ENCODE peak calls at places on chromosome 7, in eight cellular contexts. One of them, this sample, is unnamed.

GRCh38 chr7:123772652-123773051 is 23.8 kb upstream of the WASL start:
- DNase-seq in IMR-90: no peak
- DNase-seq in upper lobe of right lung: no peak
- DNase-seq in GM10248: no peak
- DNase-seq in endothelial cell: no peak
- DNase-seq in GM23338: no peak
- DNase-seq in heart left ventricle: no peak
- DNase-seq in neural crest cell: no peak
- DNase-seq in this sample: no peak

GRCh38 chr7:150338166-150338829 is 3.1 kb downstream of the RARRES2 start:
- DNase-seq in IMR-90: no peak
- DNase-seq in upper lobe of right lung: no peak
- DNase-seq in GM10248: no peak
- DNase-seq in endothelial cell: no peak
- DNase-seq in GM23338: no peak
- DNase-seq in heart left ventricle: no peak
- DNase-seq in neural crest cell: no peak
- DNase-seq in this sample: no peak

GRCh38 chr7:112422842-112423496 is 27.3 kb upstream of the IFRD1 start:
- DNase-seq in IMR-90: peak
- DNase-seq in upper lobe of right lung: peak
- DNase-seq in GM10248: no peak
- DNase-seq in endothelial cell: peak
- DNase-seq in GM23338: peak
- DNase-seq in heart left ventricle: peak
- DNase-seq in neural crest cell: no peak
- DNase-seq in this sample: peak

GRCh38 chr7:126657599-126658358 is 595.0 kb downstream of the GRM8 start:
- DNase-seq in IMR-90: no peak
- DNase-seq in upper lobe of right lung: no peak
- DNase-seq in GM10248: peak
- DNase-seq in endothelial cell: no peak
- DNase-seq in GM23338: no peak
- DNase-seq in heart left ventricle: no peak
- DNase-seq in neural crest cell: no peak
- DNase-seq in this sample: no peak

GRCh38 chr7:23765943-23766342 is 55.9 kb downstream of the STK31 start:
- DNase-seq in IMR-90: no peak
- DNase-seq in upper lobe of right lung: no peak
- DNase-seq in GM10248: no peak
- DNase-seq in endothelial cell: no peak
- DNase-seq in GM23338: no peak
- DNase-seq in heart left ventricle: no peak
- DNase-seq in neural crest cell: no peak
- DNase-seq in this sample: no peak

GRCh38 chr7:44988718-44989117 is 9.9 kb upstream of the MYO1G start:
- DNase-seq in IMR-90: no peak
- DNase-seq in upper lobe of right lung: no peak
- DNase-seq in GM10248: no peak
- DNase-seq in endothelial cell: no peak
- DNase-seq in GM23338: no peak
- DNase-seq in heart left ventricle: no peak
- DNase-seq in neural crest cell: no peak
- DNase-seq in this sample: no peak

GRCh38 chr7:108989319-108989718 is 419.6 kb downstream of the DNAJB9 start:
- DNase-seq in IMR-90: no peak
- DNase-seq in upper lobe of right lung: no peak
- DNase-seq in GM10248: no peak
- DNase-seq in endothelial cell: no peak
- DNase-seq in GM23338: no peak
- DNase-seq in heart left ventricle: no peak
- DNase-seq in neural crest cell: no peak
- DNase-seq in this sample: no peak

GRCh38 chr7:103547451-103548284 is 101.7 kb upstream of the SLC26A5 start:
- DNase-seq in IMR-90: no peak
- DNase-seq in upper lobe of right lung: no peak
- DNase-seq in GM10248: no peak
- DNase-seq in endothelial cell: no peak
- DNase-seq in GM23338: no peak
- DNase-seq in heart left ventricle: no peak
- DNase-seq in neural crest cell: no peak
- DNase-seq in this sample: no peak

GRCh38 chr7:110909102-110909501 is 181.8 kb upstream of the LRRN3 start:
- DNase-seq in IMR-90: no peak
- DNase-seq in upper lobe of right lung: no peak
- DNase-seq in GM10248: no peak
- DNase-seq in endothelial cell: no peak
- DNase-seq in GM23338: no peak
- DNase-seq in heart left ventricle: no peak
- DNase-seq in neural crest cell: no peak
- DNase-seq in this sample: no peak

GRCh38 chr7:148912758-148913541 is 28.9 kb upstream of the EZH2 start:
- DNase-seq in IMR-90: no peak
- DNase-seq in upper lobe of right lung: no peak
- DNase-seq in GM10248: peak
- DNase-seq in endothelial cell: no peak
- DNase-seq in GM23338: no peak
- DNase-seq in heart left ventricle: no peak
- DNase-seq in neural crest cell: no peak
- DNase-seq in this sample: no peak

GRCh38 chr7:45915606-45916005 is 5.5 kb downstream of the IGFBP3 start:
- DNase-seq in IMR-90: peak
- DNase-seq in upper lobe of right lung: no peak
- DNase-seq in GM10248: no peak
- DNase-seq in endothelial cell: no peak
- DNase-seq in GM23338: no peak
- DNase-seq in heart left ventricle: no peak
- DNase-seq in neural crest cell: no peak
- DNase-seq in this sample: no peak

GRCh38 chr7:19339512-19339911 is 194.3 kb upstream of the FERD3L start:
- DNase-seq in IMR-90: no peak
- DNase-seq in upper lobe of right lung: no peak
- DNase-seq in GM10248: no peak
- DNase-seq in endothelial cell: no peak
- DNase-seq in GM23338: no peak
- DNase-seq in heart left ventricle: no peak
- DNase-seq in neural crest cell: no peak
- DNase-seq in this sample: no peak

GRCh38 chr7:22210355-22210754 is 146.6 kb downstream of the RAPGEF5 start:
- DNase-seq in IMR-90: no peak
- DNase-seq in upper lobe of right lung: no peak
- DNase-seq in GM10248: no peak
- DNase-seq in endothelial cell: no peak
- DNase-seq in GM23338: no peak
- DNase-seq in heart left ventricle: no peak
- DNase-seq in neural crest cell: no peak
- DNase-seq in this sample: no peak

GRCh38 chr7:123133924-123134323 is 65.8 kb downstream of the SLC13A1 start:
- DNase-seq in IMR-90: no peak
- DNase-seq in upper lobe of right lung: no peak
- DNase-seq in GM10248: no peak
- DNase-seq in endothelial cell: no peak
- DNase-seq in GM23338: no peak
- DNase-seq in heart left ventricle: no peak
- DNase-seq in neural crest cell: no peak
- DNase-seq in this sample: no peak

DNA sequence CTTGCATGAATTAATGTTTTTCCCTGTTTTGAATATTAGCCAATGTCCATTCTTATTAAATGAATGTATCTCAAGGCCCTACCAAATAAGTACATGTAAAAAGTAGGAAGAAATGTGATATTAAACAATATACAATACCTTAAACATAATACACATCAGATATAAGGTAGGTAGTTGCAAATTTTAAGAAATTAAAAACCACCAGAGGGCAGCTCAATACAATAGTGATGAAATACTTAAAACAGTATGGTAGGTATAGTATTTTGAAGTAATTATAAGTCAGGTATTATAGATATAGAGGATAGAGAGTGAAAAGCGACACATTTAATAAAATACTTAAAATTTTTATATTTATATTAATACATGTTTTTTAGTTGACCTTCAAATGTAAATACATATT is 43.6 kb upstream of the CDK14 start:
- DNase-seq in IMR-90: peak
- DNase-seq in upper lobe of right lung: no peak
- DNase-seq in GM10248: peak
- DNase-seq in endothelial cell: no peak
- DNase-seq in GM23338: no peak
- DNase-seq in heart left ventricle: no peak
- DNase-seq in neural crest cell: no peak
- DNase-seq in this sample: no peak
- TF ChIP-seq CTCF in IMR-90: peak
- TF ChIP-seq CTCF in upper lobe of right lung: peak
- TF ChIP-seq CTCF in GM10248: no peak
- TF ChIP-seq CTCF in endothelial cell: no peak
- TF ChIP-seq CTCF in GM23338: peak
- TF ChIP-seq CTCF in heart left ventricle: peak
- TF ChIP-seq CTCF in neural crest cell: peak
- TF ChIP-seq CTCF in this sample: peak

DNA sequence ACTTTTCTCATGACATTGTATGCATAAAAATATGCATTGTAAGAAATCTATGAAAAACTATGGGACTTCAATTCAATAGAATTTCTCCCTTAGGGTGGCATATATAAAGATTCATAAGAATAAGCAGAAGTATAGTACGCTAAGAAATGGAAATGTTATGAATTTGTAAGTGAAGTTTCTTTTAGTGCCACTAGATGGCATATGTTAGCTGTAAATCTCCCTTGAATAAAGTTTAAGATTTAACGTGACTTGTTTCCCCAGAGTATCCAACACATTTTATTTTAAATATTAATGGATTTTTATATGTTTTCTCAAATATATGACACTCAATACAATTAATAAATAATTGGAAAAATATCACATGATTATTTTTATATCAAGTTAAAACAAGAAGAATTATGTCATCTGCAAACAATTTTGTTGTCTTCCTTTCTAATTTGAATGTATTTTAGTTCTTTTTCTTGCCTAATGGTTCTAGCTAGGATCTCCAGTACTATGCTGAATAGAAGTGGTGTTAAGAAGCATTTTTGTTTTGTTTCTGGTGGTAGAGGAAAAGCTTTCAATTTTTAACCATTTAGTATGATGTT is 287.2 kb downstream of the HGF start:
- DNase-seq in IMR-90: peak
- DNase-seq in upper lobe of right lung: no peak
- DNase-seq in GM10248: peak
- DNase-seq in endothelial cell: no peak
- DNase-seq in GM23338: peak
- DNase-seq in heart left ventricle: no peak
- DNase-seq in neural crest cell: no peak
- DNase-seq in this sample: no peak
- TF ChIP-seq CTCF in IMR-90: peak
- TF ChIP-seq CTCF in upper lobe of right lung: peak
- TF ChIP-seq CTCF in GM10248: peak
- TF ChIP-seq CTCF in endothelial cell: peak
- TF ChIP-seq CTCF in GM23338: peak
- TF ChIP-seq CTCF in heart left ventricle: peak
- TF ChIP-seq CTCF in neural crest cell: peak
- TF ChIP-seq CTCF in this sample: peak

GRCh38 chr7:140260338-140260737 is 83.6 kb upstream of the KDM7A start:
- DNase-seq in IMR-90: no peak
- DNase-seq in upper lobe of right lung: no peak
- DNase-seq in GM10248: no peak
- DNase-seq in endothelial cell: no peak
- DNase-seq in GM23338: no peak
- DNase-seq in heart left ventricle: no peak
- DNase-seq in neural crest cell: no peak
- DNase-seq in this sample: no peak
- TF ChIP-seq CTCF in IMR-90: no peak
- TF ChIP-seq CTCF in upper lobe of right lung: no peak
- TF ChIP-seq CTCF in GM10248: no peak
- TF ChIP-seq CTCF in endothelial cell: no peak
- TF ChIP-seq CTCF in GM23338: no peak
- TF ChIP-seq CTCF in heart left ventricle: no peak
- TF ChIP-seq CTCF in neural crest cell: no peak
- TF ChIP-seq CTCF in this sample: no peak

DNA sequence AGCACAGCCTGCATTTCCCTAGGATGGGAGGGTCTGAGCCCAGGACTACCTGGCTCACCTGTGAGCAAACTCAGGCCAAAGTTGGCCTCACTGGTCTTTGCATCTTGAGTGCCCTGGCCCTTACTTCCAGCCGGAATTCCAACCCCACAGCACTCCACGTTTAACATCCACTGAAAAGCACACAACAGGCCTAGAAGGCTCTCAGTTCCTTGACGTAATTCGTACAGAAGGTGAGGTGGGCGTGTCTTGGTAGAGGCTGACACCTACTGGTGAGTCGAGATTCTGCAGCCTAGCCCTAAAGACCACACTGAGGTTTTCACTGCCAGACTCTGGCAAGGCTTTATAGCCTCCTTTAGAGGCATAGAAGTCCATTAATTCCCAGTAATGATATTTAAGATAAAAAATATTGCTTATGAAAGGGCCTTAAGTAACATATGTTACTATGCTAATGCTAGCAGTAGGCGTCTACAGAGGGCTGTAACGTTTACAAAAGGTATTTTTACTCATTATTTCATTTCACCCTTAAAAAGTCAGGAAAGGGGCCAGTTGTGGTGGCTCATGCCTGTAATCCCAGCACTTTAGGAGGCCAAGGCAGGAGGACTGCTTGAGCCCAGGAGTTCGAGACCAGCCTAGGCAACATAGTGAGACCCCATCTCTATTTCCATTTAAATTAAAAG is 95.8 kb downstream of the HIP1 start:
- DNase-seq in IMR-90: peak
- DNase-seq in upper lobe of right lung: peak
- DNase-seq in GM10248: peak
- DNase-seq in endothelial cell: peak
- DNase-seq in GM23338: peak
- DNase-seq in heart left ventricle: no peak
- DNase-seq in neural crest cell: peak
- DNase-seq in this sample: peak
- TF ChIP-seq CTCF in IMR-90: peak
- TF ChIP-seq CTCF in upper lobe of right lung: peak
- TF ChIP-seq CTCF in GM10248: peak
- TF ChIP-seq CTCF in endothelial cell: peak
- TF ChIP-seq CTCF in GM23338: peak
- TF ChIP-seq CTCF in heart left ventricle: peak
- TF ChIP-seq CTCF in neural crest cell: peak
- TF ChIP-seq CTCF in this sample: peak

GRCh38 chr7:138459300-138460175 is 521 bp upstream of the TRIM24 start:
- DNase-seq in IMR-90: no peak
- DNase-seq in upper lobe of right lung: peak
- DNase-seq in GM10248: peak
- DNase-seq in endothelial cell: peak
- DNase-seq in GM23338: peak
- DNase-seq in heart left ventricle: no peak
- DNase-seq in neural crest cell: peak
- DNase-seq in this sample: peak
- TF ChIP-seq CTCF in IMR-90: peak
- TF ChIP-seq CTCF in upper lobe of right lung: peak
- TF ChIP-seq CTCF in GM10248: no peak
- TF ChIP-seq CTCF in endothelial cell: no peak
- TF ChIP-seq CTCF in GM23338: no peak
- TF ChIP-seq CTCF in heart left ventricle: peak
- TF ChIP-seq CTCF in neural crest cell: peak
- TF ChIP-seq CTCF in this sample: no peak